ENCODE peak calls at places on chromosome 21, in nine cellular contexts. E is IMR-90, M is tibial nerve, W is uterus, A is heart left ventricle, T is breast epithelium, P is lower leg skin, Y is A549, K is esophagus squamous epithelium. X is an unnamed sample.

GRCh38 chr21:45845790-45846130 is 135.8 kb upstream of the COL6A1 start:
- DNase-seq in M (no peak), E (no peak), A (no peak), Y (no peak), K (no peak), P (no peak), T (no peak), W (no peak), X (no peak)

GRCh38 chr21:26297856-26298255 is 127.3 kb upstream of the APP start:
- DNase-seq in K (no peak), A (no peak), P (no peak), T (no peak), M (no peak), E (no peak), Y (no peak), W (no peak), X (no peak)

GRCh38 chr21:42276526-42277154 is 38.6 kb downstream of the TFF3 start:
- DNase-seq in P (no peak), K (no peak), T (no peak), W (no peak), Y (no peak), E (no peak), A (no peak), M (no peak), X (no peak)

GRCh38 chr21:33026878-33027400 is 1.2 kb downstream of the OLIG2 start:
- DNase-seq in K (no peak), Y (peak; percentile 21), A (no peak), W (no peak), M (no peak), P (no peak), E (peak; percentile 12), T (no peak), X (no peak)

GRCh38 chr21:26332873-26333272 is 162.3 kb upstream of the APP start:
- DNase-seq in T (no peak), M (no peak), P (peak; percentile 14), Y (no peak), K (no peak), E (no peak), A (no peak), W (no peak), X (no peak)

GRCh38 chr21:23960769-23961168 is 1646.5 kb downstream of the MRPL39 start:
- DNase-seq in A (no peak), E (no peak), W (no peak), P (no peak), M (no peak), Y (no peak), T (no peak), K (no peak), X (no peak)

GRCh38 chr21:34812510-34813265 is 143.9 kb downstream of the CLIC6 start:
- DNase-seq in A (no peak), T (no peak), K (no peak), E (peak; percentile 99), W (no peak), P (no peak), Y (peak; percentile 74), M (no peak), X (no peak)

GRCh38 chr21:43749686-43750262 is 26.3 kb downstream of the CSTB start:
- DNase-seq in Y (no peak), E (no peak), K (no peak), P (no peak), W (no peak), M (no peak), T (no peak), A (no peak), X (no peak)

GRCh38 chr21:46318464-46318845 is 5.2 kb downstream of the C21orf58 start:
- DNase-seq in E (no peak), T (no peak), A (no peak), Y (no peak), K (no peak), P (no peak), M (no peak), W (no peak), X (no peak)

GRCh38 chr21:46002841-46003574 is 21.4 kb downstream of the COL6A1 start:
- DNase-seq in W (peak; percentile 27), E (no peak), Y (no peak), A (peak; percentile 18), P (no peak), K (no peak), M (peak; percentile 11), T (peak; percentile 41), X (peak; percentile 52)

GRCh38 chr21:25572895-25573310 is 34.4 kb downstream of the MRPL39 start:
- DNase-seq in W (no peak), M (no peak), P (no peak), K (no peak), A (no peak), Y (no peak), T (no peak), E (peak; percentile 59), X (no peak)

GRCh38 chr21:15423676-15424445 is 305.9 kb upstream of the USP25 start:
- DNase-seq in A (no peak), W (no peak), E (no peak), Y (no peak), P (no peak), T (no peak), K (no peak), M (no peak), X (no peak)

GRCh38 chr21:46082638-46083270 is 15.2 kb upstream of the COL6A2 start:
- DNase-seq in P (peak; percentile 30), K (no peak), M (no peak), W (peak; percentile 27), A (no peak), Y (no peak), T (peak; percentile 43), E (no peak), X (peak; percentile 35)

GRCh38 chr21:43305811-43306311 is 121.1 kb downstream of the SIK1 start:
- DNase-seq in Y (no peak), T (no peak), K (no peak), A (no peak), E (no peak), M (no peak), P (no peak), W (no peak), X (peak; percentile 17)

GRCh38 chr21:38470762-38471161 is 27.5 kb downstream of the ERG start:
- DNase-seq in M (no peak), A (no peak), P (no peak), K (no peak), T (no peak), W (no peak), E (no peak), Y (peak; percentile 18), X (no peak)

GRCh38 chr21:37292041-37292440 is 24.9 kb upstream of the VPS26C start:
- DNase-seq in K (no peak), W (no peak), Y (no peak), T (no peak), A (no peak), P (no peak), E (no peak), M (no peak), X (no peak)

GRCh38 chr21:18030248-18030647 is 211.1 kb upstream of the C21orf91 start:
- DNase-seq in E (no peak), Y (no peak), A (no peak), K (no peak), T (no peak), W (no peak), M (no peak), P (no peak), X (no peak)

GRCh38 chr21:16454371-16454770 is 724.6 kb downstream of the USP25 start:
- DNase-seq in A (no peak), K (no peak), E (no peak), P (no peak), Y (peak; percentile 3), M (no peak), W (no peak), T (no peak), X (no peak)

GRCh38 chr21:20424943-20425342 is 573.3 kb upstream of the NCAM2 start:
- DNase-seq in A (no peak), T (no peak), E (no peak), Y (no peak), W (no peak), P (no peak), K (no peak), M (no peak), X (no peak)

GRCh38 chr21:41045534-41046268 is 122.3 kb upstream of the BACE2 start:
- DNase-seq in A (no peak), P (no peak), M (no peak), Y (peak; percentile 6), T (no peak), K (no peak), E (no peak), W (no peak), X (no peak)
- TF ChIP-seq CTCF in A (peak; percentile 35), P (no peak), M (no peak), Y (no peak), T (peak; percentile 36), K (no peak), E (no peak), W (no peak), X (no peak)

GRCh38 chr21:29056005-29056404 is 17.4 kb downstream of the CCT8 start:
- DNase-seq in M (no peak), A (no peak), Y (peak; percentile 4), K (no peak), P (no peak), E (peak; percentile 20), W (no peak), T (no peak), X (no peak)

GRCh38 chr21:29053656-29054055 is 19.8 kb downstream of the CCT8 start:
- DNase-seq in W (no peak), T (no peak), E (peak; percentile 49), M (no peak), A (no peak), P (no peak), K (no peak), Y (no peak), X (no peak)

GRCh38 chr21:29053011-29053553 is 20.4 kb downstream of the CCT8 start:
- DNase-seq in M (no peak), K (no peak), W (no peak), Y (no peak), P (no peak), A (no peak), T (no peak), E (no peak), X (no peak)

GRCh38 chr21:29055080-29055479 is 18.4 kb downstream of the CCT8 start:
- DNase-seq in A (no peak), Y (no peak), K (no peak), M (no peak), E (no peak), T (no peak), P (no peak), W (no peak), X (no peak)

GRCh38 chr21:29056538-29057050 is 16.9 kb downstream of the CCT8 start:
- DNase-seq in Y (no peak), E (no peak), P (no peak), W (no peak), A (no peak), M (no peak), T (no peak), K (no peak), X (no peak)
- TF ChIP-seq POLR2A in Y (no peak), E (no peak), P (no peak), W (no peak), A (no peak), M (no peak), T (no peak), K (no peak), X (no peak)

GRCh38 chr21:21688877-21689276 is 690.7 kb downstream of the NCAM2 start:
- DNase-seq in W (no peak), T (no peak), K (no peak), M (no peak), A (no peak), P (no peak), E (peak; percentile 37), Y (no peak), X (no peak)
- TF ChIP-seq CTCF in W (no peak), T (no peak), K (no peak), M (no peak), A (peak; percentile 36), P (no peak), E (peak; percentile 61), Y (no peak), X (no peak)

GRCh38 chr21:44817914-44818635 is at the start of gene SUMO3:
- DNase-seq in A (peak; percentile 85), Y (peak; percentile 74), P (peak; percentile 75), W (peak; percentile 72), M (peak; percentile 60), K (no peak), E (peak; percentile 76), T (peak; percentile 82), X (peak; percentile 85)
- TF ChIP-seq POLR2A in A (peak; percentile 97), Y (peak; percentile 53), P (peak; percentile 46), W (peak; percentile 89), M (peak; percentile 92), K (peak; percentile 36), E (peak; percentile 74), T (peak; percentile 45), X (peak; percentile 93)